ENCODE peak calls at places on chromosomes 1 and 21, in five cellular contexts. K, F, I, X and C are unnamed samples.

GRCh38 chr1:61968869-61969268 is 225.8 kb upstream of the L1TD1 start:
- DNase-seq in K (no peak), F (no peak), I (no peak), X (no peak), C (no peak)

GRCh38 chr1:22350987-22351756 is 100.5 kb upstream of the ZBTB40 start:
- DNase-seq in K (no peak), F (peak), I (no peak), X (no peak), C (no peak)

GRCh38 chr1:220159026-220159425 is 65.1 kb downstream of the IARS2 start:
- DNase-seq in K (no peak), F (no peak), I (no peak), X (no peak), C (no peak)

GRCh38 chr1:46506470-46507219 is 17.0 kb downstream of the DMBX1 start:
- DNase-seq in K (peak), F (no peak), I (peak), X (no peak), C (no peak)

GRCh38 chr1:91015794-91016550 is 5.9 kb downstream of the ZNF644 start:
- DNase-seq in K (no peak), F (no peak), I (peak), X (no peak), C (no peak)

GRCh38 chr1:216919033-216919970 is 196.1 kb upstream of the ESRRG start:
- DNase-seq in K (no peak), F (no peak), I (no peak), X (no peak), C (no peak)

GRCh38 chr1:192788184-192788583 is 20.7 kb upstream of the RGS2 start:
- DNase-seq in K (peak), F (no peak), I (peak), X (peak), C (no peak)

GRCh38 chr21:34933609-34934345 is 115.3 kb downstream of the RUNX1 start:
- DNase-seq in K (no peak), F (no peak), I (no peak), X (no peak), C (no peak)

GRCh38 chr1:9013824-9014223 is 12.4 kb downstream of the SLC2A7 start:
- DNase-seq in K (no peak), F (no peak), I (no peak), X (no peak), C (no peak)

GRCh38 chr21:38561613-38562012 is 63.3 kb upstream of the ERG start:
- DNase-seq in K (no peak), F (no peak), I (no peak), X (no peak), C (no peak)

GRCh38 chr21:39863111-39863510 is 4.1 kb upstream of the PCP4 start:
- DNase-seq in K (no peak), F (no peak), I (no peak), X (no peak), C (no peak)

GRCh38 chr1:57336793-57337192 is 87.1 kb downstream of the DAB1 start:
- DNase-seq in K (no peak), F (no peak), I (no peak), X (no peak), C (no peak)

GRCh38 chr1:30518186-30518585 is 205.2 kb downstream of the MATN1 start:
- DNase-seq in K (no peak), F (peak), I (no peak), X (no peak), C (no peak)

GRCh38 chr1:150162862-150163706 is 13.4 kb downstream of the PLEKHO1 start:
- DNase-seq in K (peak), F (peak), I (peak), X (no peak), C (peak)

GRCh38 chr1:25100151-25100841 is 132.0 kb downstream of the SYF2 start:
- DNase-seq in K (no peak), F (no peak), I (no peak), X (no peak), C (no peak)

GRCh38 chr21:44566403-44566802 is 7.1 kb upstream of the KRTAP10-4 start:
- DNase-seq in K (peak), F (no peak), I (no peak), X (no peak), C (no peak)

GRCh38 chr1:173560300-173560699 is 42.6 kb downstream of the SLC9C2 start:
- DNase-seq in K (no peak), F (no peak), I (no peak), X (no peak), C (no peak)

GRCh38 chr1:201190624-201191051 is at the start of gene IGFN1:
- DNase-seq in K (peak), F (peak), I (no peak), X (no peak), C (no peak)

GRCh38 chr21:41367598-41368360 is 6.0 kb downstream of the MX2 start:
- DNase-seq in K (no peak), F (no peak), I (no peak), X (no peak), C (peak)

GRCh38 chr1:168484083-168484482 is 59.7 kb downstream of the XCL2 start:
- DNase-seq in K (peak), F (no peak), I (peak), X (no peak), C (no peak)

GRCh38 chr1:167425482-167425881 is 92.8 kb downstream of the CD247 start:
- DNase-seq in K (no peak), F (no peak), I (no peak), X (no peak), C (no peak)

GRCh38 chr1:167298328-167298727 is 77.6 kb downstream of the POU2F1 start:
- DNase-seq in K (no peak), F (no peak), I (no peak), X (no peak), C (no peak)

GRCh38 chr21:26849428-26850115 is 4.4 kb upstream of the ADAMTS1 start:
- DNase-seq in K (peak), F (no peak), I (peak), X (no peak), C (no peak)

GRCh38 chr1:201517631-201518030 is 10.7 kb upstream of the CSRP1 start:
- DNase-seq in K (peak), F (no peak), I (no peak), X (no peak), C (no peak)

GRCh38 chr1:26338670-26339069 is 15.3 kb downstream of the CRYBG2 start:
- DNase-seq in K (no peak), F (no peak), I (no peak), X (no peak), C (no peak)

GRCh38 chr1:183331095-183331742 is 87.0 kb downstream of the NMNAT2 start:
- DNase-seq in K (peak), F (peak), I (peak), X (no peak), C (no peak)
- H3K27ac ChIP-seq in K (peak), F (no peak), I (no peak), X (no peak), C (no peak)

GRCh38 chr1:17516303-17517214 is 22.9 kb upstream of the ARHGEF10L start:
- DNase-seq in K (no peak), F (no peak), I (no peak), X (no peak), C (no peak)
- H3K27ac ChIP-seq in K (no peak), F (no peak), I (no peak), X (no peak), C (no peak)

DNA sequence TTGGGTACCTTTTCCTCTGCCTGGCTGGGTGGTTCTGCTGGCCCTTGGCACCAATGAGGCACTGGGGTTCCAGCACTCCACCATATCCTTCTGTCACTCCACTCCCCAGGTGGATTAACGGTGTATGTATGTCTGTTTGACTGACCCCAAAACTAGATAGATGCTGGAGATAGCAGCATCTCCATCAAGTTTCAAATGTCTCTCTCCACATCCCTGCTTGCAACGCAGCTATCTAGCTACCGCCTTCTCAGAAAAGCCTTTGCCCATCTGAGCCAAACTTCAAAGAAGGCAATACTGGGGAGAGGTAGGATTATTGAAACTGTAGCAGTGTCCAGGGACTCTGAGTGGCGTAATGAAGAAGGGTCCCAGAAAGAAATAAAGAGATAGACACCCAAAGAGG is 64.0 kb downstream of the RHBG start:
- DNase-seq in K (no peak), F (no peak), I (no peak), X (no peak), C (no peak)
- H3K27ac ChIP-seq in K (no peak), F (no peak), I (no peak), X (no peak), C (no peak)

DNA sequence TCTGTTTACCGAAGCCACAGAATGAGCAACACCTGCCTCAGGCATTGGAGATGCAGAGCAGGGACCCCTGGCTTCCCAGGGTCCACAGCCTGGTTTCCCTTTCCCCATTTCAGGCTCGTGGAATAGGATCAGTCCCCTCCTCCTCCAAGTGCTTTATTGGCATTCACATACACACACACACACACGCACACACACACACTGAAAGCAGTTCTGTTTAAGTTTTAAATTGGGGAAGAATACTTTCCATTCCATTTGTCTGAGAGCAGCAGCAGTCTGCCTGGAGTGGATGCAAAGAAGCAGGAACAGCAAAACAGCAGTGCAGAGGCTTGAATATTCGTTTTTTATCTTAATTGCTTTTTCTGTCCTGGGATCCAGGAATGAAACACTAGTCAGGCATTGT is 7.0 kb downstream of the CYB561D1 start:
- DNase-seq in K (peak), F (no peak), I (peak), X (no peak), C (no peak)
- H3K27ac ChIP-seq in K (peak), F (no peak), I (no peak), X (no peak), C (peak)

GRCh38 chr1:109282952-109283747 is at the start of gene PSRC1:
- DNase-seq in K (peak), F (peak), I (peak), X (peak), C (peak)

GRCh38 chr1:109282497-109282951 is 421 bp downstream of the PSRC1 start:
- DNase-seq in K (no peak), F (no peak), I (no peak), X (peak), C (no peak)

GRCh38 chr1:109280768-109281356 is 2.1 kb downstream of the PSRC1 start:
- DNase-seq in K (no peak), F (no peak), I (no peak), X (no peak), C (no peak)

GRCh38 chr1:109283748-109284600 is 1.0 kb upstream of the PSRC1 start:
- DNase-seq in K (no peak), F (no peak), I (no peak), X (no peak), C (no peak)

GRCh38 chr1:109281680-109282496 is 1.1 kb downstream of the PSRC1 start:
- DNase-seq in K (no peak), F (no peak), I (peak), X (no peak), C (no peak)
- H3K27ac ChIP-seq in K (no peak), F (no peak), I (no peak), X (peak), C (peak)

DNA sequence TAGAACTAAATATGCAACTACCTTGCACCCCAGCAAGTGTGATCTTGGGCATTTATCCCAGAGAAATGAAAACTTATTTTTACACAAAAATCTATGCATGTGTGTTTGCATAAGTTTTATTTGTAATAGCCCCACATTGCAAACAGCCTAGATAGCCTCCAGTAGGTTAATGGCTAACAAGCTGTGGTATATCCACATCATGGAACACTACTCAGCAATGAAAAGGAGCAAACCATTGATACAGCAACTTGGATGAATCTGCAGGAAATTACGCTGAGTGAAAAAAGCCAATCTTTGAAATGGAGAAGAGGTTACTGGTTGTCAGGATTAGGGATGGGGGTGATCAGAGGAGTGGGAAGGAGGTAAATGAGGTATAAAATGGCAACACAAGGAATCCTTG is 67.8 kb downstream of the HHAT start:
- DNase-seq in K (no peak), F (no peak), I (no peak), X (no peak), C (no peak)
- H3K27ac ChIP-seq in K (no peak), F (no peak), I (no peak), X (no peak), C (no peak)

GRCh38 chr1:218459878-218460277 is 114.7 kb downstream of the TGFB2 start:
- DNase-seq in K (peak), F (peak), I (peak), X (peak), C (no peak)

GRCh38 chr1:218459450-218459849 is 114.3 kb downstream of the TGFB2 start:
- DNase-seq in K (no peak), F (no peak), I (no peak), X (no peak), C (no peak)

GRCh38 chr1:218462116-218462515 is 117.0 kb downstream of the TGFB2 start:
- DNase-seq in K (no peak), F (no peak), I (no peak), X (no peak), C (no peak)

GRCh38 chr1:218461351-218461750 is 116.2 kb downstream of the TGFB2 start:
- DNase-seq in K (no peak), F (no peak), I (no peak), X (no peak), C (no peak)

GRCh38 chr1:218460367-218460766 is 115.2 kb downstream of the TGFB2 start:
- DNase-seq in K (no peak), F (peak), I (peak), X (peak), C (no peak)
- H3K27ac ChIP-seq in K (peak), F (peak), I (peak), X (peak), C (no peak)